ENCODE peak calls at places on chromosomes 5 and 9, in five cellular contexts. One of them, this sample, is unnamed.
A peak's percentile ranks its signal among the peaks of the same experiment; 100 is the strongest.

GRCh38 chr5:172110921-172111873 is 76.8 kb downstream of the STK10 start:
- DNase-seq in HCT116: no peak
- DNase-seq in SK-N-SH: peak; percentile 59
- DNase-seq in H1: no peak
- DNase-seq in HepG2: no peak
- DNase-seq in this sample: no peak

GRCh38 chr9:121599186-121599871 is 52.1 kb upstream of the DAB2IP start:
- DNase-seq in HCT116: peak; percentile 71
- DNase-seq in SK-N-SH: peak; percentile 97
- DNase-seq in H1: peak; percentile 90
- DNase-seq in HepG2: peak; percentile 64
- DNase-seq in this sample: peak; percentile 99

GRCh38 chr5:136174021-136174659 is 18.8 kb downstream of the SMIM32 start:
- DNase-seq in HCT116: peak; percentile 15
- DNase-seq in SK-N-SH: peak; percentile 48
- DNase-seq in H1: no peak
- DNase-seq in HepG2: peak; percentile 67
- DNase-seq in this sample: peak; percentile 64

GRCh38 chr9:89505795-89506385 is 8.0 kb upstream of the SEMA4D start:
- DNase-seq in HCT116: no peak
- DNase-seq in SK-N-SH: no peak
- DNase-seq in H1: no peak
- DNase-seq in HepG2: no peak
- DNase-seq in this sample: no peak

GRCh38 chr9:34984049-34984448 is 5.5 kb upstream of the DNAJB5 start:
- DNase-seq in HCT116: no peak
- DNase-seq in SK-N-SH: no peak
- DNase-seq in H1: no peak
- DNase-seq in HepG2: no peak
- DNase-seq in this sample: no peak

GRCh38 chr5:140197023-140197422 is 22.0 kb downstream of the CYSTM1 start:
- DNase-seq in HCT116: no peak
- DNase-seq in SK-N-SH: no peak
- DNase-seq in H1: no peak
- DNase-seq in HepG2: no peak
- DNase-seq in this sample: no peak

GRCh38 chr5:177457239-177458121 is 10.9 kb downstream of the PRR7 start:
- DNase-seq in HCT116: peak; percentile 97
- DNase-seq in SK-N-SH: peak; percentile 92
- DNase-seq in H1: peak; percentile 90
- DNase-seq in HepG2: peak; percentile 97
- DNase-seq in this sample: peak; percentile 97

GRCh38 chr5:31359839-31360238 is 166.4 kb downstream of the CDH6 start:
- DNase-seq in HCT116: no peak
- DNase-seq in SK-N-SH: no peak
- DNase-seq in H1: no peak
- DNase-seq in HepG2: no peak
- DNase-seq in this sample: no peak

GRCh38 chr5:60851681-60852080 is 7.6 kb upstream of the ELOVL7 start:
- DNase-seq in HCT116: no peak
- DNase-seq in SK-N-SH: no peak
- DNase-seq in H1: no peak
- DNase-seq in HepG2: no peak
- DNase-seq in this sample: no peak

GRCh38 chr5:89580976-89581375 is 698.0 kb upstream of the MEF2C start:
- DNase-seq in HCT116: no peak
- DNase-seq in SK-N-SH: no peak
- DNase-seq in H1: no peak
- DNase-seq in HepG2: no peak
- DNase-seq in this sample: no peak

GRCh38 chr5:172565455-172565854 is 75.6 kb upstream of the NEURL1B start:
- DNase-seq in HCT116: no peak
- DNase-seq in SK-N-SH: no peak
- DNase-seq in H1: no peak
- DNase-seq in HepG2: no peak
- DNase-seq in this sample: no peak

GRCh38 chr5:131265318-131265803 is 1.5 kb downstream of the CDC42SE2 start:
- DNase-seq in HCT116: peak; percentile 44
- DNase-seq in SK-N-SH: peak; percentile 10
- DNase-seq in H1: no peak
- DNase-seq in HepG2: peak; percentile 60
- DNase-seq in this sample: no peak

GRCh38 chr5:157471709-157472108 is 11.7 kb downstream of the NIPAL4 start:
- DNase-seq in HCT116: peak; percentile 34
- DNase-seq in SK-N-SH: peak; percentile 51
- DNase-seq in H1: no peak
- DNase-seq in HepG2: peak; percentile 30
- DNase-seq in this sample: peak; percentile 62

GRCh38 chr9:109331353-109331752 is 10.5 kb upstream of the EPB41L4B start:
- DNase-seq in HCT116: no peak
- DNase-seq in SK-N-SH: peak; percentile 69
- DNase-seq in H1: no peak
- DNase-seq in HepG2: no peak
- DNase-seq in this sample: peak; percentile 94

GRCh38 chr9:35333551-35333950 is 156.4 kb upstream of the RUSC2 start:
- DNase-seq in HCT116: no peak
- DNase-seq in SK-N-SH: no peak
- DNase-seq in H1: no peak
- DNase-seq in HepG2: no peak
- DNase-seq in this sample: no peak

GRCh38 chr9:5437254-5438216 is at the start of gene PLGRKT:
- DNase-seq in HCT116: peak; percentile 80
- DNase-seq in SK-N-SH: peak; percentile 92
- DNase-seq in H1: peak; percentile 88
- DNase-seq in HepG2: peak; percentile 93
- DNase-seq in this sample: peak; percentile 93

GRCh38 chr5:31106742-31107546 is 86.5 kb upstream of the CDH6 start:
- DNase-seq in HCT116: no peak
- DNase-seq in SK-N-SH: no peak
- DNase-seq in H1: no peak
- DNase-seq in HepG2: no peak
- DNase-seq in this sample: no peak

GRCh38 chr9:137423810-137424291 is 658 bp downstream of the NOXA1 start:
- DNase-seq in HCT116: no peak
- DNase-seq in SK-N-SH: no peak
- DNase-seq in H1: no peak
- DNase-seq in HepG2: no peak
- DNase-seq in this sample: peak; percentile 56

GRCh38 chr9:121577201-121577600 is 74.2 kb upstream of the DAB2IP start:
- DNase-seq in HCT116: no peak
- DNase-seq in SK-N-SH: peak; percentile 66
- DNase-seq in H1: no peak
- DNase-seq in HepG2: no peak
- DNase-seq in this sample: no peak

GRCh38 chr5:179158556-179158955 is 98.4 kb downstream of the ZNF354C start:
- DNase-seq in HCT116: no peak
- DNase-seq in SK-N-SH: no peak
- DNase-seq in H1: no peak
- DNase-seq in HepG2: no peak
- DNase-seq in this sample: no peak

GRCh38 chr9:23790341-23791260 is 35.4 kb downstream of the ELAVL2 start:
- DNase-seq in HCT116: no peak
- DNase-seq in SK-N-SH: no peak
- DNase-seq in H1: no peak
- DNase-seq in HepG2: no peak
- DNase-seq in this sample: no peak

GRCh38 chr9:9352877-9353481 is 1259.8 kb downstream of the PTPRD start:
- DNase-seq in HCT116: no peak
- DNase-seq in SK-N-SH: no peak
- DNase-seq in H1: no peak
- DNase-seq in HepG2: no peak
- DNase-seq in this sample: peak; percentile 23

GRCh38 chr5:131413605-131414559 is 150.0 kb downstream of the CDC42SE2 start:
- DNase-seq in HCT116: no peak
- DNase-seq in SK-N-SH: no peak
- DNase-seq in H1: no peak
- DNase-seq in HepG2: no peak
- DNase-seq in this sample: no peak

GRCh38 chr9:98176391-98177259 is 15.8 kb downstream of the CORO2A start:
- DNase-seq in HCT116: no peak
- DNase-seq in SK-N-SH: no peak
- DNase-seq in H1: no peak
- DNase-seq in HepG2: peak; percentile 53
- DNase-seq in this sample: no peak

GRCh38 chr9:115837618-115838017 is 316.0 kb upstream of the PAPPA start:
- DNase-seq in HCT116: no peak
- DNase-seq in SK-N-SH: no peak
- DNase-seq in H1: no peak
- DNase-seq in HepG2: no peak
- DNase-seq in this sample: no peak

GRCh38 chr9:68844623-68845612 is 139.9 kb downstream of the PIP5K1B start:
- DNase-seq in HCT116: peak; percentile 16
- DNase-seq in SK-N-SH: peak; percentile 12
- DNase-seq in H1: peak; percentile 71
- DNase-seq in HepG2: peak; percentile 25
- DNase-seq in this sample: peak; percentile 5

GRCh38 chr5:139710370-139711066 is 62.4 kb downstream of the CXXC5 start:
- DNase-seq in HCT116: no peak
- DNase-seq in SK-N-SH: peak; percentile 83
- DNase-seq in H1: peak; percentile 88
- DNase-seq in HepG2: peak; percentile 73
- DNase-seq in this sample: peak; percentile 56

GRCh38 chr9:15572200-15572599 is 19.4 kb downstream of the CCDC171 start:
- DNase-seq in HCT116: no peak
- DNase-seq in SK-N-SH: no peak
- DNase-seq in H1: no peak
- DNase-seq in HepG2: no peak
- DNase-seq in this sample: no peak

GRCh38 chr5:55159763-55160492 is at the start of gene GPX8:
- DNase-seq in HCT116: peak; percentile 77
- DNase-seq in SK-N-SH: peak; percentile 26
- DNase-seq in H1: no peak
- DNase-seq in HepG2: peak; percentile 32
- DNase-seq in this sample: peak; percentile 43
- TF ChIP-seq JUND in HCT116: no peak
- TF ChIP-seq JUND in SK-N-SH: peak; percentile 12
- TF ChIP-seq JUND in H1: peak; percentile 40
- TF ChIP-seq JUND in HepG2: no peak
- TF ChIP-seq JUND in this sample: no peak

GRCh38 chr9:127541865-127542264 is 70.2 kb upstream of the STXBP1 start:
- DNase-seq in HCT116: no peak
- DNase-seq in SK-N-SH: no peak
- DNase-seq in H1: no peak
- DNase-seq in HepG2: no peak
- DNase-seq in this sample: no peak

GRCh38 chr9:127541176-127541575 is 70.9 kb upstream of the STXBP1 start:
- DNase-seq in HCT116: no peak
- DNase-seq in SK-N-SH: no peak
- DNase-seq in H1: no peak
- DNase-seq in HepG2: no peak
- DNase-seq in this sample: no peak

GRCh38 chr9:127539982-127540663 is 72.0 kb upstream of the STXBP1 start:
- DNase-seq in HCT116: no peak
- DNase-seq in SK-N-SH: no peak
- DNase-seq in H1: no peak
- DNase-seq in HepG2: no peak
- DNase-seq in this sample: no peak

GRCh38 chr9:127539259-127539981 is 72.7 kb upstream of the STXBP1 start:
- DNase-seq in HCT116: no peak
- DNase-seq in SK-N-SH: no peak
- DNase-seq in H1: no peak
- DNase-seq in HepG2: no peak
- DNase-seq in this sample: no peak

GRCh38 chr9:127540664-127541041 is 71.4 kb upstream of the STXBP1 start:
- DNase-seq in HCT116: no peak
- DNase-seq in SK-N-SH: no peak
- DNase-seq in H1: peak; percentile 71
- DNase-seq in HepG2: no peak
- DNase-seq in this sample: peak; percentile 66
- TF ChIP-seq JUND in HCT116: no peak
- TF ChIP-seq JUND in SK-N-SH: no peak
- TF ChIP-seq JUND in H1: no peak
- TF ChIP-seq JUND in HepG2: no peak
- TF ChIP-seq JUND in this sample: no peak

GRCh38 chr9:117696141-117696540 is 8.1 kb upstream of the TLR4 start:
- DNase-seq in HCT116: no peak
- DNase-seq in SK-N-SH: no peak
- DNase-seq in H1: no peak
- DNase-seq in HepG2: no peak
- DNase-seq in this sample: no peak

GRCh38 chr9:117687532-117687931 is 16.7 kb upstream of the TLR4 start:
- DNase-seq in HCT116: no peak
- DNase-seq in SK-N-SH: no peak
- DNase-seq in H1: no peak
- DNase-seq in HepG2: no peak
- DNase-seq in this sample: no peak

GRCh38 chr9:117697046-117697445 is 7.2 kb upstream of the TLR4 start:
- DNase-seq in HCT116: no peak
- DNase-seq in SK-N-SH: no peak
- DNase-seq in H1: no peak
- DNase-seq in HepG2: no peak
- DNase-seq in this sample: no peak

GRCh38 chr9:117691367-117691766 is 12.8 kb upstream of the TLR4 start:
- DNase-seq in HCT116: no peak
- DNase-seq in SK-N-SH: no peak
- DNase-seq in H1: no peak
- DNase-seq in HepG2: no peak
- DNase-seq in this sample: no peak
- TF ChIP-seq JUND in HCT116: no peak
- TF ChIP-seq JUND in SK-N-SH: no peak
- TF ChIP-seq JUND in H1: no peak
- TF ChIP-seq JUND in HepG2: no peak
- TF ChIP-seq JUND in this sample: no peak

GRCh38 chr9:12882430-12882829 is 107.6 kb downstream of the LURAP1L start:
- DNase-seq in HCT116: no peak
- DNase-seq in SK-N-SH: no peak
- DNase-seq in H1: no peak
- DNase-seq in HepG2: no peak
- DNase-seq in this sample: no peak

GRCh38 chr9:12889402-12890106 is 114.7 kb downstream of the LURAP1L start:
- DNase-seq in HCT116: no peak
- DNase-seq in SK-N-SH: no peak
- DNase-seq in H1: no peak
- DNase-seq in HepG2: no peak
- DNase-seq in this sample: no peak

GRCh38 chr9:12880406-12881016 is 105.7 kb downstream of the LURAP1L start:
- DNase-seq in HCT116: no peak
- DNase-seq in SK-N-SH: peak; percentile 7
- DNase-seq in H1: no peak
- DNase-seq in HepG2: no peak
- DNase-seq in this sample: no peak

DNA sequence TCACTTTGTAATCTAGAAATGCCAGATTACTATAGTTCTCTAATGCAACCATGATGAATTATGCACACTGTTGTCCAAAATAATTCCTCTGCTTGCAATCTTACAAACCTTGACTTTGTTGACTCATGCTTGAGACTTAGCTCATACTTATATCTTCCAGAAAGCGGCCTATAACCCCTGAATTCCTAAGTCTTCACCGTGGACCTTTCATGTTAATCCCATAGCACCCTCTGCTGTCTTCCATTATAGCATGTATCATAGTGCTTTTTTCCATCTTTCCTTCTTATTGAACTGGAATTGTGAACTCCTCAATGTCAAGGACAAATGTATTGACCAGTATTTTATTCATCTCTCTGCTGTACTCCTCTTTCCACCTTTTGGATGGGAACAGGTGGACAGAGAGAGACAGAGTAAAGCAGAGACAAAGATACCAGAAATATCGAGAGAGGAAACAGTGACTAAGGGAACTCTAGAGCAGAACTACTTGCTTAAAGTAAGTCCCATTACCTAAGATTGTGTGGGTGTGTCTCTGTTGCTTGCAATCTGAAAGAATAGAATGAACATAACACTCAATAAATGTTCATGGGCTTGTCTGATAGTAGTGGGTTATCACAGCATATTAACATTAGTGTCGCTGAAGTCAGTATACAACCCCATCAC is 110.0 kb downstream of the LURAP1L start:
- DNase-seq in HCT116: peak; percentile 55
- DNase-seq in SK-N-SH: peak; percentile 29
- DNase-seq in H1: no peak
- DNase-seq in HepG2: peak; percentile 36
- DNase-seq in this sample: no peak
- TF ChIP-seq JUND in HCT116: no peak
- TF ChIP-seq JUND in SK-N-SH: no peak
- TF ChIP-seq JUND in H1: no peak
- TF ChIP-seq JUND in HepG2: no peak
- TF ChIP-seq JUND in this sample: no peak

This sample was measured in T47D.